ENCODE peak calls at places on chromosomes 7 and 10, in six cellular contexts. M is NCI-H1694 treated with DMSO at 0.1 percent for 48 hours; B is GM06990; F is activated T-cell treated with anti-CD3 and anti-CD28 coated beads for 1 hour; X is stimulated activated CD8-positive, alpha-beta memory T cell treated with anti-CD3 and anti-CD28 coated beads, Interleukin-7, amount 100 ng/mL, for 1 hour; Q is M059J. K is an unnamed sample.

GRCh38 chr7:44398506-44398905 is 73.1 kb upstream of the CAMK2B start:
- DNase-seq in F (no peak), B (no peak), Q (no peak), X (no peak), M (no peak), K (no peak)

GRCh38 chr10:119199231-119199992 is 8.0 kb upstream of the GRK5 start:
- DNase-seq in B (no peak), F (no peak), X (no peak), Q (peak; percentile 69), M (peak; percentile 56), K (peak; percentile 62)

GRCh38 chr7:127253289-127254162 is 785 bp upstream of the GRM8 start:
- DNase-seq in Q (peak; percentile 35), M (peak; percentile 71), X (peak; percentile 31), F (peak; percentile 39), B (peak; percentile 66), K (peak; percentile 84)

GRCh38 chr7:101874028-101874427 is 56.6 kb downstream of the CUX1 start:
- DNase-seq in F (no peak), X (no peak), M (no peak), Q (no peak), B (no peak), K (no peak)

GRCh38 chr10:61902448-61903183 is 1.1 kb downstream of the ARID5B start:
- DNase-seq in Q (peak; percentile 68), F (peak; percentile 52), B (peak; percentile 46), M (peak; percentile 21), X (no peak), K (peak; percentile 61)

GRCh38 chr7:116777613-116778380 is 84.6 kb upstream of the CAPZA2 start:
- DNase-seq in X (no peak), M (no peak), F (no peak), Q (peak; percentile 76), B (no peak), K (no peak)

GRCh38 chr10:5611899-5612680 is 54.3 kb downstream of the ASB13 start:
- DNase-seq in M (no peak), B (no peak), X (no peak), F (no peak), Q (peak; percentile 66), K (no peak)

GRCh38 chr7:30116771-30117170 is 18.0 kb upstream of the MTURN start:
- DNase-seq in B (no peak), Q (no peak), X (no peak), M (peak; percentile 94), F (no peak), K (no peak)

GRCh38 chr10:25902002-25902401 is 32.0 kb upstream of the MYO3A start:
- DNase-seq in F (no peak), M (no peak), Q (no peak), B (peak; percentile 29), X (no peak), K (no peak)

GRCh38 chr7:20310963-20311742 is 19.5 kb upstream of the ITGB8 start:
- DNase-seq in F (no peak), M (no peak), B (peak; percentile 55), Q (peak; percentile 81), X (no peak), K (no peak)

GRCh38 chr10:6924166-6924565 is 344.1 kb upstream of the PRKCQ start:
- DNase-seq in Q (peak; percentile 68), M (no peak), B (no peak), F (no peak), X (no peak), K (no peak)

GRCh38 chr10:80204801-80205477 is 398 bp downstream of the ANXA11 start:
- DNase-seq in X (no peak), Q (peak; percentile 32), F (peak; percentile 23), B (peak; percentile 66), M (no peak), K (peak; percentile 80)

GRCh38 chr7:108109216-108109908 is 20.8 kb downstream of the LAMB4 start:
- DNase-seq in M (peak; percentile 27), B (no peak), F (no peak), X (no peak), Q (peak; percentile 37), K (peak; percentile 37)

GRCh38 chr7:134699871-134700270 is 53.2 kb downstream of the BPGM start:
- DNase-seq in B (no peak), F (no peak), M (no peak), Q (no peak), X (no peak), K (no peak)

GRCh38 chr7:99105756-99106155 is 38.2 kb downstream of the SMURF1 start:
- DNase-seq in Q (no peak), X (no peak), F (no peak), B (no peak), M (no peak), K (no peak)

GRCh38 chr7:150375662-150376521 is 3.2 kb upstream of the ZNF775 start:
- DNase-seq in F (no peak), Q (no peak), M (no peak), X (no peak), B (peak; percentile 59), K (peak; percentile 69)

GRCh38 chr7:137734221-137734620 is 112.6 kb downstream of the DGKI start:
- DNase-seq in Q (peak; percentile 38), B (no peak), X (no peak), F (no peak), M (no peak), K (no peak)

GRCh38 chr7:75565129-75565528 is 73.0 kb downstream of the SPDYE5 start:
- DNase-seq in B (no peak), F (no peak), M (no peak), Q (peak; percentile 99), X (no peak), K (no peak)